ENCODE peak calls at places on chromosomes 4 and X, in five cellular contexts. R is stomach; Z is CD8-positive, alpha-beta T cell; T is fibroblast of the aortic adventitia; V is H1. M is an unnamed sample.

GRCh38 chr4:108303488-108304177 is 134.9 kb upstream of the LEF1 start:
- DNase-seq in Z (no peak), R (no peak), V (no peak), T (no peak), M (no peak)

GRCh38 chr4:78566834-78567501 is 15.4 kb downstream of the ANXA3 start:
- DNase-seq in T (no peak), V (no peak), R (no peak), Z (no peak), M (no peak)

GRCh38 chrX:254630-255215 is 26.5 kb upstream of the PLCXD1 start:
- DNase-seq in Z (no peak), T (no peak), V (no peak), R (peak; percentile 22), M (no peak)

GRCh38 chrX:15465347-15465746 is 27.8 kb downstream of the PIR start:
- DNase-seq in R (no peak), T (peak; percentile 70), Z (no peak), V (no peak), M (peak; percentile 70)

GRCh38 chr4:176789955-176790354 is 2.8 kb downstream of the VEGFC start:
- DNase-seq in T (peak; percentile 76), Z (no peak), R (no peak), V (no peak), M (peak; percentile 87)

GRCh38 chr4:87049508-87049907 is 114.7 kb downstream of the AFF1 start:
- DNase-seq in T (no peak), V (no peak), R (no peak), Z (no peak), M (no peak)

GRCh38 chr4:38371391-38371851 is 292.6 kb upstream of the KLF3 start:
- DNase-seq in Z (no peak), T (peak; percentile 83), V (no peak), R (no peak), M (no peak)

GRCh38 chrX:134931550-134931949 is 59.2 kb upstream of the SMIM10 start:
- DNase-seq in T (no peak), R (no peak), Z (no peak), V (no peak), M (no peak)

GRCh38 chr4:156888762-156889161 is 82.8 kb downstream of the PDGFC start:
- DNase-seq in Z (no peak), T (peak; percentile 74), R (no peak), V (no peak), M (no peak)

GRCh38 chr4:55838356-55838755 is 15.1 kb upstream of the EXOC1 start:
- DNase-seq in V (no peak), T (no peak), R (no peak), Z (no peak), M (no peak)

GRCh38 chr4:106304632-106305031 is 11.4 kb downstream of the TBCK start:
- DNase-seq in T (no peak), Z (no peak), R (no peak), V (no peak), M (no peak)

GRCh38 chr4:174314770-174315169 is 31.1 kb downstream of the CEP44 start:
- DNase-seq in T (no peak), V (no peak), Z (no peak), R (no peak), M (peak; percentile 45)

GRCh38 chr4:168511780-168512467 is 15.1 kb downstream of the PALLD start:
- DNase-seq in R (no peak), T (no peak), Z (peak; percentile 51), V (no peak), M (no peak)

GRCh38 chr4:24003476-24003875 is 113.6 kb upstream of the PPARGC1A start:
- DNase-seq in Z (no peak), R (no peak), V (no peak), T (no peak), M (no peak)

GRCh38 chr4:109005523-109005922 is 242.7 kb upstream of the ETNPPL start:
- DNase-seq in V (no peak), T (no peak), R (no peak), Z (no peak), M (no peak)

GRCh38 chrX:49995795-49996455 is 73.5 kb downstream of the CLCN5 start:
- DNase-seq in Z (no peak), V (no peak), R (no peak), T (no peak), M (no peak)

GRCh38 chr4:48483006-48483776 is at the start of gene SLC10A4:
- DNase-seq in R (no peak), T (no peak), Z (no peak), V (peak; percentile 72), M (no peak)

GRCh38 chr4:138960175-138960710 is 55.3 kb upstream of the NOCT start:
- DNase-seq in V (no peak), Z (no peak), R (no peak), T (no peak), M (no peak)

GRCh38 chr4:87633239-87633638 is 16.8 kb upstream of the DMP1 start:
- DNase-seq in T (peak; percentile 64), Z (no peak), R (no peak), V (no peak), M (peak; percentile 17)

GRCh38 chr4:78766650-78767049 is 9.5 kb upstream of the BMP2K start:
- DNase-seq in V (no peak), T (no peak), Z (no peak), R (no peak), M (no peak)

GRCh38 chr4:39587881-39588280 is 50.8 kb downstream of the SMIM14 start:
- DNase-seq in Z (no peak), R (no peak), T (peak; percentile 65), V (peak; percentile 26), M (no peak)

DNA sequence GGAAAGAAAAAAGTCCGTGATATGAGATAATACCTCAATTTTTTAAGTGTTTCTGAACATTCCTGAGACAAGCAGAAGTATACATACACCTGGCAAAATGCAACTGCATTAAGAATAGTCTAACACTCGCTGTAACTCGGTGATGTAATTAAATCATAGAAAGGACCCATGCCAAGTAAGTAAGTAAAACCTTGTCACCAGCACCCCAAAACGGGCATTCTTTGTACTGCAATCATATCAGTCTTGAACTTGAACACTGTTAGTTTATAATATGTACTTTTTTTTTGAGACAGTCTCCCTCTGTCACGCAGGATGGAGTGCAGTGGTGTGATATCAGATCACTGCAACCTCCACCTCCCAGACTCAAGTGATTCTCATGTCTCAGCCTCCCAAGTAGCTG is 47.4 kb downstream of the SMIM14 start:
- DNase-seq in V (no peak), R (peak; percentile 32), Z (no peak), T (peak; percentile 62), M (no peak)
- TF ChIP-seq CTCF in V (no peak), R (peak; percentile 17), Z (no peak), T (peak; percentile 32), M (no peak)

DNA sequence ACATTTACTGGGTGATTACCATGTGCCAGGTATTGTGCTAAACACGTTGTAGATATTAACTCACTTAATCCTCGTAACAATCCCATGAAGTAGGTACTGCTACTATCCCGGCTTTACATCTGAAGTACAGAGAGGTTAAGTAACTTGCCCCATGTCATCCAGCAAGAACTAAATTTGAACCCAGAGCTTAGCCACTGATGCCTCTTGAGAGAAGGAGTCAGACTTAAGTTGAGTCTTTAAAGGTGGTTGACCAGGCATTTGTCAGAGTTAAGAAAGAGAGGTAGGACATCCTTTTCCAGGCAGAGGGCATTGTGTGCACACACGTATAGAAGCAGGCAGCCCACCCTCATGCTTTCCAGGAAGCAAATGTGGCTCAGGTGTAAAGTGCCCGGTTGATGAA is 431 bp upstream of the CD38 start:
- DNase-seq in Z (no peak), V (no peak), T (no peak), R (no peak), M (no peak)
- H3K4me3 ChIP-seq in Z (peak overlapping the region; percentile 74), V (peak overlapping the region; percentile 62), T (no peak overlapping the region), R (no peak overlapping the region), M (no peak overlapping the region)

GRCh38 chr4:18689308-18689915 is 667.9 kb upstream of the LCORL start:
- DNase-seq in V (peak; percentile 82), Z (peak; percentile 11), R (peak; percentile 55), T (peak; percentile 78), M (peak; percentile 43)
- TF ChIP-seq CTCF in V (peak; percentile 74), Z (peak; percentile 93), R (no peak), T (peak; percentile 88), M (peak; percentile 79)

GRCh38 chrX:72309297-72310071 is 3.8 kb upstream of the CITED1 start:
- DNase-seq in R (no peak), V (no peak), T (peak; percentile 6), Z (no peak), M (no peak)
- H3K4me3 ChIP-seq in R (peak overlapping the region; percentile 59), V (peak overlapping the region; percentile 32), T (peak overlapping the region; percentile 44), Z (no peak overlapping the region), M (no peak overlapping the region)

DNA sequence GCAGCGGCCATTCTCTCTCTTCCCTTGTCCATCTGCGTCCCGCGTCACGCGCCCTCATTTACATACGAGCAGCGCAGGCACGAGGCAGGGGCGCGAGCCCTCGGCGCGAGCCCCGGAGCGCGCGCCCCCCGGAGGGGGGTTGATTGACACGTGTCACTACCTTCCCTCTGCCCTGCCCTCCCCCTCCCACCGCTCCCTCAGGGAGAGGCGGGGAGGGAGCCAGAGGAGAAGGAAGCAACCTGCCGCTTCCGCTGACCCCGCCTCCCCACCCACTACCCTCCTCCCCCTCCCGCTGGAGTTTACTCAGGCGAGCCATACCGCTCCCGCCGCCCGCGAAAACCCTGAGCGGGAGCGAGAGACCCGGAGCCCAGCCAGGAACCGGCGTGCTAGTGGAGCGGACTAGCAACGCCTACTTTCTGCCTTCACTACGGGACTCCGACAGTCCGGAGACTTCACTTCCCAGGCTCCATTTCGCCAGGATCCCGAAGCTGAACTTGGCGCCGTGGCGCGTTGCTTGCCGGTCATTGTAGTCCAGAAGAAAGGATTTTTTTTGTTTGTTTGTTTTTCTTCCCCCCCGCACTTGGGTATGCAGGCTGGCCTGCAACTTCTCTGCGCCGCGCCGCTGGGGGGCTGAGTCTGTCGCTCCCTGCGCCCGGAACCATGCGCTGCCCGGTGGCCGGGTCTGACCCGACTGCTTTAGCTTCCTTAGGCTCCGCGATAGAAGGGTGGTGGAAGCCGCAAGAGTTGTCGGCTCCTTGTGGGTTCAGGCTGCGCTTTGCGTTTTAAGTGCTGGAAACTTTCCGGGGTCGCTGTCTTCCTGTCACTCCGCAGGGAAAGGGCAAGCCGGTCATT is at the start of gene LCORL:
- DNase-seq in T (peak; percentile 93), Z (peak; percentile 79), V (peak; percentile 87), R (peak; percentile 94), M (peak; percentile 91)
- TF ChIP-seq CTCF in T (no peak), Z (no peak), V (no peak), R (no peak), M (peak; percentile 9)

GRCh38 chr4:110914791-110915190 is 291.9 kb upstream of the PITX2 start:
- DNase-seq in R (no peak), Z (no peak), V (no peak), T (no peak), M (no peak)
- H3K4me3 ChIP-seq in R (no peak overlapping the region), Z (no peak overlapping the region), V (no peak overlapping the region), T (no peak overlapping the region), M (no peak overlapping the region)

GRCh38 chr4:179307297-179308136 is 1865.3 kb upstream of the AGA start:
- DNase-seq in V (peak; percentile 85), Z (no peak), R (no peak), T (peak; percentile 8), M (no peak)
- TF ChIP-seq CTCF in V (peak; percentile 84), Z (no peak), R (no peak), T (peak; percentile 43), M (peak; percentile 50)